ENCODE peak calls at places on chromosome 4, in eight cellular contexts. N is pons; I is mesothelial cell of epicardium; R is NB4; F is activated T-helper 1 cell treated with Interleukin-2 at 50 U/mL for 16 hours; T is fibroblast of pulmonary artery; Q is naive thymus-derived CD4-positive, alpha-beta T cell; M is HS-5. A is an unnamed sample.

GRCh38 chr4:82519072-82519471 is 42.7 kb downstream of the TMEM150C start:
- DNase-seq in F (no peak), I (no peak), R (no peak), N (no peak), M (no peak), T (peak), Q (no peak), A (no peak)

GRCh38 chr4:113781439-113782040 is 20.0 kb upstream of the CAMK2D start:
- DNase-seq in T (peak), Q (peak), M (no peak), F (no peak), I (no peak), R (peak), N (peak), A (peak)

GRCh38 chr4:96108146-96108545 is 268.3 kb downstream of the PDHA2 start:
- DNase-seq in N (no peak), T (no peak), M (no peak), R (no peak), I (no peak), F (no peak), Q (no peak), A (no peak)

GRCh38 chr4:24704152-24704551 is 91.2 kb upstream of the SOD3 start:
- DNase-seq in R (no peak), F (no peak), Q (no peak), N (no peak), I (no peak), T (no peak), M (no peak), A (no peak)

GRCh38 chr4:144820115-144820514 is 174.2 kb downstream of the HHIP start:
- DNase-seq in Q (no peak), R (no peak), T (peak), I (no peak), M (peak), N (no peak), F (no peak), A (no peak)

GRCh38 chr4:55866973-55867574 is 13.6 kb downstream of the EXOC1 start:
- DNase-seq in R (peak), Q (peak), F (no peak), T (peak), N (peak), M (peak), I (no peak), A (peak)

GRCh38 chr4:134141728-134142127 is 59.9 kb downstream of the PABPC4L start:
- DNase-seq in M (no peak), F (no peak), R (no peak), I (no peak), Q (no peak), N (no peak), T (no peak), A (no peak)

GRCh38 chr4:62640296-62640695 is 1440.2 kb downstream of the ADGRL3 start:
- DNase-seq in T (no peak), Q (no peak), M (peak), R (no peak), I (no peak), F (no peak), N (no peak), A (no peak)

GRCh38 chr4:123060039-123060770 is 137.8 kb upstream of the NUDT6 start:
- DNase-seq in T (no peak), M (no peak), N (no peak), R (no peak), I (no peak), F (no peak), Q (no peak), A (no peak)

GRCh38 chr4:118356731-118357130 is 3.9 kb upstream of the PRSS12 start:
- DNase-seq in Q (no peak), F (no peak), T (no peak), R (peak), I (no peak), N (no peak), M (no peak), A (no peak)

GRCh38 chr4:170025523-170026252 is 507 bp downstream of the MFAP3L start:
- DNase-seq in F (no peak), N (peak), T (peak), I (no peak), R (no peak), M (no peak), Q (peak), A (no peak)

GRCh38 chr4:40292313-40292759 is 42.8 kb upstream of the CHRNA9 start:
- DNase-seq in M (no peak), I (no peak), Q (no peak), R (peak), F (no peak), N (no peak), T (peak), A (peak)